ENCODE peak calls at places on chromosome 3, in nine cellular contexts. One of them, this sample, is unnamed.

GRCh38 chr3:158158969-158159368 is 49.1 kb downstream of the RSRC1 start:
- DNase-seq in psoas muscle: no peak
- DNase-seq in occipital lobe: no peak
- DNase-seq in left cardiac atrium: no peak
- DNase-seq in epithelial cell of esophagus: no peak
- DNase-seq in AG10803: no peak
- DNase-seq in HTR-8/SVneo: no peak
- DNase-seq in NCI-H748 treated with DMSO at 0.1 percent for 48 hours: no peak
- DNase-seq in right lobe of liver: no peak
- DNase-seq in this sample: no peak

GRCh38 chr3:29581311-29581710 is 300.4 kb downstream of the RBMS3 start:
- DNase-seq in psoas muscle: no peak
- DNase-seq in occipital lobe: no peak
- DNase-seq in left cardiac atrium: no peak
- DNase-seq in epithelial cell of esophagus: no peak
- DNase-seq in AG10803: peak; percentile 44
- DNase-seq in HTR-8/SVneo: no peak
- DNase-seq in NCI-H748 treated with DMSO at 0.1 percent for 48 hours: no peak
- DNase-seq in right lobe of liver: no peak
- DNase-seq in this sample: no peak

GRCh38 chr3:58697552-58697951 is 31.0 kb upstream of the FAM3D start:
- DNase-seq in psoas muscle: no peak
- DNase-seq in occipital lobe: no peak
- DNase-seq in left cardiac atrium: no peak
- DNase-seq in epithelial cell of esophagus: no peak
- DNase-seq in AG10803: no peak
- DNase-seq in HTR-8/SVneo: no peak
- DNase-seq in NCI-H748 treated with DMSO at 0.1 percent for 48 hours: no peak
- DNase-seq in right lobe of liver: no peak
- DNase-seq in this sample: no peak

GRCh38 chr3:52714335-52715302 is 8.7 kb downstream of the SPCS1 start:
- DNase-seq in psoas muscle: no peak
- DNase-seq in occipital lobe: no peak
- DNase-seq in left cardiac atrium: no peak
- DNase-seq in epithelial cell of esophagus: no peak
- DNase-seq in AG10803: no peak
- DNase-seq in HTR-8/SVneo: no peak
- DNase-seq in NCI-H748 treated with DMSO at 0.1 percent for 48 hours: no peak
- DNase-seq in right lobe of liver: peak; percentile 69
- DNase-seq in this sample: no peak

GRCh38 chr3:36942632-36943248 is 2.1 kb downstream of the TRANK1 start:
- DNase-seq in psoas muscle: no peak
- DNase-seq in occipital lobe: no peak
- DNase-seq in left cardiac atrium: no peak
- DNase-seq in epithelial cell of esophagus: no peak
- DNase-seq in AG10803: no peak
- DNase-seq in HTR-8/SVneo: no peak
- DNase-seq in NCI-H748 treated with DMSO at 0.1 percent for 48 hours: no peak
- DNase-seq in right lobe of liver: no peak
- DNase-seq in this sample: no peak

GRCh38 chr3:47002490-47003410 is 23.3 kb downstream of the NBEAL2 start:
- DNase-seq in psoas muscle: peak; percentile 54
- DNase-seq in occipital lobe: no peak
- DNase-seq in left cardiac atrium: peak; percentile 22
- DNase-seq in epithelial cell of esophagus: no peak
- DNase-seq in AG10803: no peak
- DNase-seq in HTR-8/SVneo: no peak
- DNase-seq in NCI-H748 treated with DMSO at 0.1 percent for 48 hours: no peak
- DNase-seq in right lobe of liver: peak; percentile 47
- DNase-seq in this sample: no peak

GRCh38 chr3:44962606-44963393 is 13.2 kb downstream of the ZDHHC3 start:
- DNase-seq in psoas muscle: no peak
- DNase-seq in occipital lobe: no peak
- DNase-seq in left cardiac atrium: no peak
- DNase-seq in epithelial cell of esophagus: peak; percentile 55
- DNase-seq in AG10803: no peak
- DNase-seq in HTR-8/SVneo: no peak
- DNase-seq in NCI-H748 treated with DMSO at 0.1 percent for 48 hours: no peak
- DNase-seq in right lobe of liver: no peak
- DNase-seq in this sample: no peak

GRCh38 chr3:182906036-182906435 is 74.3 kb downstream of the DCUN1D1 start:
- DNase-seq in psoas muscle: no peak
- DNase-seq in occipital lobe: no peak
- DNase-seq in left cardiac atrium: no peak
- DNase-seq in epithelial cell of esophagus: no peak
- DNase-seq in AG10803: no peak
- DNase-seq in HTR-8/SVneo: no peak
- DNase-seq in NCI-H748 treated with DMSO at 0.1 percent for 48 hours: no peak
- DNase-seq in right lobe of liver: no peak
- DNase-seq in this sample: no peak

GRCh38 chr3:133268772-133269171 is 131.1 kb upstream of the BFSP2 start:
- DNase-seq in psoas muscle: no peak
- DNase-seq in occipital lobe: no peak
- DNase-seq in left cardiac atrium: no peak
- DNase-seq in epithelial cell of esophagus: no peak
- DNase-seq in AG10803: no peak
- DNase-seq in HTR-8/SVneo: no peak
- DNase-seq in NCI-H748 treated with DMSO at 0.1 percent for 48 hours: no peak
- DNase-seq in right lobe of liver: no peak
- DNase-seq in this sample: no peak

GRCh38 chr3:13655074-13655913 is 106.4 kb downstream of the FBLN2 start:
- DNase-seq in psoas muscle: no peak
- DNase-seq in occipital lobe: no peak
- DNase-seq in left cardiac atrium: peak; percentile 70
- DNase-seq in epithelial cell of esophagus: peak; percentile 42
- DNase-seq in AG10803: peak; percentile 40
- DNase-seq in HTR-8/SVneo: peak; percentile 51
- DNase-seq in NCI-H748 treated with DMSO at 0.1 percent for 48 hours: no peak
- DNase-seq in right lobe of liver: no peak
- DNase-seq in this sample: no peak

This sample was measured in dermis microvascular lymphatic vessel endothelial cell.